ENCODE peak calls at places on chromosomes 3 and 15, in six cellular contexts. F is CD8-positive, alpha-beta T cell; D is aorta; W is astrocyte of the hippocampus; M is SW480; G is NAMALWA. U is an unnamed sample.

GRCh38 chr3:33718595-33718907 is 497 bp upstream of the CLASP2 start:
- DNase-seq in G (no peak), F (no peak), W (no peak), M (peak), D (no peak), U (no peak)

GRCh38 chr3:177427096-177427495 is 229.8 kb upstream of the TBL1XR1 start:
- DNase-seq in W (no peak), D (no peak), M (no peak), F (no peak), G (peak), U (no peak)

GRCh38 chr3:181317521-181317920 is 328.0 kb upstream of the DNAJC19 start:
- DNase-seq in D (no peak), M (no peak), G (no peak), F (no peak), W (no peak), U (no peak)

GRCh38 chr3:197308591-197308990 is 10.2 kb upstream of the DLG1 start:
- DNase-seq in F (no peak), G (no peak), D (no peak), W (peak), M (peak), U (no peak)

GRCh38 chr15:53588773-53589172 is 170.7 kb downstream of the WDR72 start:
- DNase-seq in D (no peak), W (peak), F (no peak), G (no peak), M (no peak), U (no peak)

GRCh38 chr15:70259030-70259424 is 161.3 kb upstream of the TLE3 start:
- DNase-seq in W (peak), F (peak), M (peak), G (no peak), D (peak), U (peak)

GRCh38 chr15:92014461-92015030 is 161.0 kb downstream of the SLCO3A1 start:
- DNase-seq in W (no peak), D (no peak), F (no peak), G (no peak), M (no peak), U (no peak)

GRCh38 chr15:74610302-74610951 is 5.2 kb upstream of the CLK3 start:
- DNase-seq in W (no peak), F (no peak), M (no peak), G (peak), D (no peak), U (no peak)

GRCh38 chr3:107833722-107834416 is 257.0 kb downstream of the CD47 start:
- DNase-seq in M (no peak), G (no peak), W (no peak), F (no peak), D (no peak), U (no peak)

GRCh38 chr15:87634361-87634760 is 622.2 kb downstream of the NTRK3 start:
- DNase-seq in M (no peak), W (no peak), G (no peak), F (no peak), D (no peak), U (no peak)

GRCh38 chr3:4588410-4588809 is 95.3 kb downstream of the ITPR1 start:
- DNase-seq in G (no peak), W (peak), F (no peak), D (no peak), M (no peak), U (no peak)

GRCh38 chr3:119560160-119560559 is 746 bp upstream of the CD80 start:
- DNase-seq in M (no peak), F (no peak), W (no peak), G (no peak), D (no peak), U (no peak)

GRCh38 chr3:48426401-48426909 is 3.4 kb downstream of the PLXNB1 start:
- DNase-seq in D (no peak), W (peak), M (no peak), F (no peak), G (no peak), U (no peak)

GRCh38 chr3:128435058-128435457 is 31.6 kb downstream of the DNAJB8 start:
- DNase-seq in M (no peak), F (no peak), W (no peak), D (no peak), G (no peak), U (no peak)

GRCh38 chr3:123843668-123844067 is 40.5 kb downstream of the MYLK start:
- DNase-seq in F (no peak), D (no peak), M (no peak), G (no peak), W (peak), U (no peak)

GRCh38 chr3:65402597-65402996 is 636.1 kb downstream of the MAGI1 start:
- DNase-seq in F (no peak), W (peak), D (peak), M (peak), G (no peak), U (no peak)

GRCh38 chr3:48739617-48739954 is 22.6 kb upstream of the IP6K2 start:
- DNase-seq in G (no peak), W (no peak), F (no peak), M (no peak), D (no peak), U (no peak)